ENCODE peak calls at places on chromosomes 13 and 19, in five cellular contexts. One of them, this sample, is unnamed.

GRCh38 chr13:49097374-49097773 is 121.7 kb downstream of the FNDC3A start:
- DNase-seq in cardiac muscle cell: no peak
- DNase-seq in lung: no peak
- DNase-seq in pancreas: no peak
- DNase-seq in thoracic aorta: no peak
- DNase-seq in this sample: peak; percentile 21

GRCh38 chr13:30037766-30038165 is 187.3 kb upstream of the UBL3 start:
- DNase-seq in cardiac muscle cell: no peak
- DNase-seq in lung: no peak
- DNase-seq in pancreas: no peak
- DNase-seq in thoracic aorta: no peak
- DNase-seq in this sample: peak; percentile 22

GRCh38 chr19:19062454-19063182 is 1.2 kb upstream of the SLC25A42 start:
- DNase-seq in cardiac muscle cell: no peak
- DNase-seq in lung: no peak
- DNase-seq in pancreas: no peak
- DNase-seq in thoracic aorta: no peak
- DNase-seq in this sample: no peak

GRCh38 chr19:45047188-45047797 is 8.4 kb downstream of the CLASRP start:
- DNase-seq in cardiac muscle cell: no peak
- DNase-seq in lung: no peak
- DNase-seq in pancreas: no peak
- DNase-seq in thoracic aorta: no peak
- DNase-seq in this sample: no peak

GRCh38 chr13:113730145-113730750 is 28.8 kb upstream of the TMEM255B start:
- DNase-seq in cardiac muscle cell: no peak
- DNase-seq in lung: no peak
- DNase-seq in pancreas: no peak
- DNase-seq in thoracic aorta: no peak
- DNase-seq in this sample: no peak

GRCh38 chr13:103097366-103097928 is 31.2 kb upstream of the SLC10A2 start:
- DNase-seq in cardiac muscle cell: no peak
- DNase-seq in lung: no peak
- DNase-seq in pancreas: no peak
- DNase-seq in thoracic aorta: no peak
- DNase-seq in this sample: no peak

GRCh38 chr13:100879255-100879654 is 204.7 kb upstream of the TMTC4 start:
- DNase-seq in cardiac muscle cell: no peak
- DNase-seq in lung: no peak
- DNase-seq in pancreas: no peak
- DNase-seq in thoracic aorta: no peak
- DNase-seq in this sample: no peak

GRCh38 chr13:110492299-110493160 is 69.0 kb downstream of the RAB20 start:
- DNase-seq in cardiac muscle cell: no peak
- DNase-seq in lung: no peak
- DNase-seq in pancreas: no peak
- DNase-seq in thoracic aorta: no peak
- DNase-seq in this sample: no peak

GRCh38 chr13:109166807-109167206 is 537.4 kb downstream of the MYO16 start:
- DNase-seq in cardiac muscle cell: no peak
- DNase-seq in lung: no peak
- DNase-seq in pancreas: no peak
- DNase-seq in thoracic aorta: no peak
- DNase-seq in this sample: no peak

GRCh38 chr19:15187026-15188007 is 13.5 kb downstream of the NOTCH3 start:
- DNase-seq in cardiac muscle cell: no peak
- DNase-seq in lung: no peak
- DNase-seq in pancreas: no peak
- DNase-seq in thoracic aorta: no peak
- DNase-seq in this sample: no peak

GRCh38 chr13:86581711-86582110 is 782.5 kb upstream of the SLITRK6 start:
- DNase-seq in cardiac muscle cell: no peak
- DNase-seq in lung: no peak
- DNase-seq in pancreas: no peak
- DNase-seq in thoracic aorta: no peak
- DNase-seq in this sample: no peak

GRCh38 chr13:80399340-80400163 is 58.6 kb upstream of the SPRY2 start:
- DNase-seq in cardiac muscle cell: no peak
- DNase-seq in lung: peak; percentile 71
- DNase-seq in pancreas: peak; percentile 13
- DNase-seq in thoracic aorta: no peak
- DNase-seq in this sample: no peak

GRCh38 chr19:16303755-16304154 is 20.9 kb upstream of the KLF2 start:
- DNase-seq in cardiac muscle cell: no peak
- DNase-seq in lung: no peak
- DNase-seq in pancreas: no peak
- DNase-seq in thoracic aorta: no peak
- DNase-seq in this sample: no peak

GRCh38 chr19:18941628-18942354 is 774 bp upstream of the HOMER3 start:
- DNase-seq in cardiac muscle cell: no peak
- DNase-seq in lung: no peak
- DNase-seq in pancreas: no peak
- DNase-seq in thoracic aorta: no peak
- DNase-seq in this sample: no peak

DNA sequence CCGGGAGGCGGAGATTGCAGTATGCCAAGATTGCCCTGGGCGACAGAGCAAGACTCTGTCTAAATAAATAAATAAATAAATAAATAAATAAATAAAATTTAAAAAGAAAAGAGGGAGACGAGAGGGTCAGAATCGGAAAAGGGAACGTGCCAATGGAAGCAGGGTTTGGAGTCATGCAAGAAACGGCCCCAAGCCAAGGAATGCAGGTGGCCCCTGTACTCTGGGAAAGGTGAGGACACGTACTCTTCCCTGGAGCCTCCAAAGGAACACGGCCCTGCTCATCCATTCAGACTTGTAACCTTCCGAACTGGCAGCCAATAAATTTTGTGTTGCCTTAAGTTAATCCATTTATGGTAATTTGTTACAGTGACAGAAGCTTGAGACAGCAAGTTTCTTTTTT is 19.9 kb upstream of the PNMA8C start:
- DNase-seq in cardiac muscle cell: no peak
- DNase-seq in lung: no peak
- DNase-seq in pancreas: no peak
- DNase-seq in thoracic aorta: no peak
- DNase-seq in this sample: no peak
- TF ChIP-seq CTCF in cardiac muscle cell: no peak
- TF ChIP-seq CTCF in lung: no peak
- TF ChIP-seq CTCF in pancreas: no peak
- TF ChIP-seq CTCF in thoracic aorta: no peak
- TF ChIP-seq CTCF in this sample: no peak

GRCh38 chr13:107864543-107865460 is 350.5 kb downstream of the LIG4 start:
- DNase-seq in cardiac muscle cell: peak; percentile 88
- DNase-seq in lung: no peak
- DNase-seq in pancreas: peak; percentile 21
- DNase-seq in thoracic aorta: no peak
- DNase-seq in this sample: no peak

GRCh38 chr13:107867701-107868661 is 347.4 kb downstream of the LIG4 start:
- DNase-seq in cardiac muscle cell: peak; percentile 70
- DNase-seq in lung: no peak
- DNase-seq in pancreas: peak; percentile 40
- DNase-seq in thoracic aorta: no peak
- DNase-seq in this sample: no peak

GRCh38 chr13:107866007-107866665 is 349.2 kb downstream of the LIG4 start:
- DNase-seq in cardiac muscle cell: peak; percentile 60
- DNase-seq in lung: no peak
- DNase-seq in pancreas: peak; percentile 25
- DNase-seq in thoracic aorta: no peak
- DNase-seq in this sample: no peak

GRCh38 chr13:107865643-107866006 is 349.7 kb downstream of the LIG4 start:
- DNase-seq in cardiac muscle cell: no peak
- DNase-seq in lung: no peak
- DNase-seq in pancreas: no peak
- DNase-seq in thoracic aorta: no peak
- DNase-seq in this sample: no peak

DNA sequence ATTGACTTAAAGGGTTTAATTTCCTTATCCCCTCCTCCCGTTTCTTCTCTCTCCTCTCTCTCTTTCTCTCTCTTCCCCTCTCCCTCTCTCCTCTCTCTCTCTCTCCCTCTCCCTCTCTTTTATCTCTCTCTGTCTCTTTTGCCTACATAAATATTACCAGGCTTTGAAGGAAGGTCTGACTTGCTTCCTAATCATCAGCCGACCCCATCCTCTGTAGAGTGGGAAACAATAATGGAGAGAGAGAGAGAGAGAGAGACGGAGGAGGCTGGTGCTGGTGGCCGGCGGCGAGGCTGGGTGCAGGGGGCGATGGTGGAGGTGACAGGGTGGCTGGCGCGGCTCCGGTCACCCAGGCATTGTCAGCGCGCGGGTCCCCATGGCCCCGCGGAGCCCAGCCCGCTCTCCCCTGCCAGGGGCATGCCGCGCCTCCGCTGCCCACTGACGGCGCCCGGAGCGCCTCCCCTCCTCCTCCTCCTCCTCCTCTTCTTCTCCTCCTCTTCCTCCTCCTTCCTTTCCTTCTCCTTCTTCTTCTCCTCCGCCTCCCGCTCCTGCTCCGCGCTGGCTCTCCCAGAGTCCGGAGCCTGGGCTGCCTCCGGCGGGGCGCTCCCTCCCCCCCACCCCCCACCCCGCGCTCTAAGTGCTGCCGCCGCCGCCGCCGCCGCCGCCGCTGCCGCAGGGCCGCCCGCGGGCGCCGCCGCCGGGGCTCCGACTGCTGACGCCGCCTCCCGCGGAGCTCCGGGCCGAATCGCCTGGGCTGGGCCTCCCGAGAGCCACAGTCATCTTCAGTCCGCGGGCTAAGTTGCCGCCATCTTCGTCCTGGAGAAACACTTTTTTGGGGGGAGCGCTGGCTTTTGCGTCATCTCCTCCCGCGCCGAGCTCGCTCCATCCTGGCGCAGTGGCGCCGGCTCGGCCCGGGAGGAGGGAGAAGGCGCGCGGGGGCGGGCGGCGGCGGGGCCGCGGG is 348.4 kb downstream of the LIG4 start:
- DNase-seq in cardiac muscle cell: peak; percentile 66
- DNase-seq in lung: no peak
- DNase-seq in pancreas: peak; percentile 29
- DNase-seq in thoracic aorta: no peak
- DNase-seq in this sample: no peak
- H3K4me3 ChIP-seq in cardiac muscle cell: peak overlapping the region; percentile 58
- H3K4me3 ChIP-seq in lung: peak overlapping the region; percentile 55
- H3K4me3 ChIP-seq in pancreas: peak overlapping the region; percentile 31
- H3K4me3 ChIP-seq in thoracic aorta: peak overlapping the region; percentile 66
- H3K4me3 ChIP-seq in this sample: peak overlapping the region; percentile 40

DNA sequence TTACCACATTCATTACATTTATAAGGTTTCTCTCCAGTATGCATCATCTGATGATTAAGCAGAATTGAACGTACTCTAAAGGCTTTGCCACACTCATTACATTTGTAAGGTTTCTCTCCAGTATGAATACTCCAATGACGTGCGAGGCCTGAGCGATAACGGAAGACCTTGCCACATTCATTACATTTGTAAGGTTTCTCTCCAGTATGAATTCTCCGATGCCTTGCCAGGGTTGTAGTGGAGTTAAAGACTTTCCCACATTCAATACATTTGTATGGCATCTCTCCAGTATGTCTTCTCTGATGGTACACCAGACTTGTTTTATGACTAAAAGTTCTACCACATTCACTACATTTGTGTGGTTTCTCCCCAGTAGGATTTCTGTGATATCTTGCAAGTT is 16.8 kb upstream of the ZNF432 start:
- DNase-seq in cardiac muscle cell: no peak
- DNase-seq in lung: no peak
- DNase-seq in pancreas: no peak
- DNase-seq in thoracic aorta: no peak
- DNase-seq in this sample: no peak
- H3K36me3 ChIP-seq in cardiac muscle cell: peaks cover 20% of the 10 kb centered on the region
- H3K36me3 ChIP-seq in lung: peaks cover 61% of the 10 kb centered on the region
- H3K36me3 ChIP-seq in pancreas: peaks cover 23% of the 10 kb centered on the region
- H3K36me3 ChIP-seq in thoracic aorta: peaks cover 75% of the 10 kb centered on the region
- H3K36me3 ChIP-seq in this sample: peaks cover 11% of the 10 kb centered on the region

DNA sequence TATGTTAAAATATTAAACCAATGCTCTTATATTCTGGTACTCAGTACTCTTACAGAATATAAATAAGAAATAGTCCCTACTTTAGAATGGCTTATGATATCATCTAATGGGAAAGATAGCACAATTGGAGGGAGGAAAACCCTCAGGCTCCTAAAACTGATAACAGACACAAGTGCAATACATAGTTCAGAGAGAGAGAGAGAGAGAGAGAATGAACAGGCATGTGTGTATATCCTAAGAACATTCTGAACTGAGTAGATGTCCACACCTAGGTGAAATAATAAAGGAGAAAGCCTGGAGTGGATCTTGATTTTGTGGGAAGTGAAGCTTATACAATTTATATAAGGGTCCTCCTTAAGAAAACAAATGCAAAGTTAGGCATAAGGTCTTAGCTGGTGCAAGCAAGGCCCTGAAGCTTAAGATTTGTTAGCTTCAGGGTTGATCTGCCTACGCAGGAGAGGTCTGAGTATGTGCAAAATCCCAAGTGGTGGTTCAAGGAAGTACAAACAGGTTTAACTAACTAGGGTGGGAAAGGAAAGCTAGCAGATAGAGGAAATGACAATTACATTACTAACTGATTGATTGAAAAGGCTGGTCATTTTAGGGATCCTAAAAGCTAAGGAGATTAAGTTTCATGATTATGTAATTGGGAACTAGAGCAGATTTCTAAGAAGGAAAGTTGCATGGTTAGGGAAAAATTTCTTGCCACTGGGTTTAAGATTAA is 53.3 kb downstream of the SOX21 start:
- DNase-seq in cardiac muscle cell: no peak
- DNase-seq in lung: no peak
- DNase-seq in pancreas: no peak
- DNase-seq in thoracic aorta: no peak
- DNase-seq in this sample: no peak
- TF ChIP-seq CTCF in cardiac muscle cell: no peak
- TF ChIP-seq CTCF in lung: no peak
- TF ChIP-seq CTCF in pancreas: no peak
- TF ChIP-seq CTCF in thoracic aorta: no peak
- TF ChIP-seq CTCF in this sample: peak; percentile 3

This sample was measured in BJ.